ENCODE peak calls at places on chromosomes 7 and 10, in four cellular contexts. E is HepG2, W is gastrocnemius medialis, U is AG04450. J is an unnamed sample.

GRCh38 chr10:93180402-93181040 is 106.8 kb downstream of the CYP26A1 start:
- DNase-seq in E (no peak), W (no peak), U (no peak), J (no peak)

GRCh38 chr7:95470452-95470851 is 15.3 kb upstream of the ASB4 start:
- DNase-seq in E (peak; percentile 82), W (no peak), U (no peak), J (no peak)

GRCh38 chr7:117458977-117459583 is 20.7 kb upstream of the CFTR start:
- DNase-seq in E (peak; percentile 18), W (no peak), U (no peak), J (no peak)

GRCh38 chr7:118858651-118859149 is 634.2 kb downstream of the ANKRD7 start:
- DNase-seq in E (no peak), W (no peak), U (no peak), J (no peak)

GRCh38 chr10:18429335-18429734 is 222.1 kb downstream of the NSUN6 start:
- DNase-seq in E (no peak), W (no peak), U (no peak), J (no peak)

GRCh38 chr10:131645756-131646155 is 255.1 kb upstream of the PPP2R2D start:
- DNase-seq in E (no peak), W (no peak), U (no peak), J (no peak)

GRCh38 chr7:17406756-17407155 is 108.3 kb downstream of the AHR start:
- DNase-seq in E (no peak), W (no peak), U (no peak), J (no peak)

GRCh38 chr10:33216661-33217427 is 117.6 kb downstream of the NRP1 start:
- DNase-seq in E (peak; percentile 17), W (no peak), U (no peak), J (no peak)

GRCh38 chr10:47438857-47439474 is 44.9 kb downstream of the ANXA8 start:
- DNase-seq in E (peak; percentile 67), W (no peak), U (peak; percentile 38), J (no peak)

GRCh38 chr7:158828343-158829020 is 827 bp downstream of the ESYT2 start:
- DNase-seq in E (no peak), W (no peak), U (no peak), J (peak; percentile 74)

DNA sequence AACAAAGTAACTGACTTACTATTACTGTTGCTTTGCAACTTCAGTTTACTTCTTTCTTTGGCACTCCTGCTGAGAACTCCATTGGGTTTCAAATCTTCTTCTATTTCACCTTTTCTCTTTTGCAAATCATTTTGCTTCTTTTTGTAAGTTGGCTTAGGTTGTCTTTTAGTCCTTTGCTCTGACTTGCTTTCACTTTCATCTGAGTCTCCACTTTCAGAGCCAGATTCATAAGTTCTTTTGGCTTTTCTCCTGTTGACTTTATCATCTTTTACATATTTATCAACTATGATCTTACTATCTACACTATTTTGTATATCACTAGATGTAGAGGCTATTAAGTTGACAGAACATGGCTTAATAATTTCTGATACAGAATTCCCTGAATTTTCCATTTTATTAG is 73.4 kb downstream of the NRBF2 start:
- DNase-seq in E (no peak), W (no peak), U (no peak), J (no peak)
- H3K4me3 ChIP-seq in E (no peak overlapping the region), W (no peak overlapping the region), U (no peak overlapping the region), J (peak overlapping the region; percentile 35)

DNA sequence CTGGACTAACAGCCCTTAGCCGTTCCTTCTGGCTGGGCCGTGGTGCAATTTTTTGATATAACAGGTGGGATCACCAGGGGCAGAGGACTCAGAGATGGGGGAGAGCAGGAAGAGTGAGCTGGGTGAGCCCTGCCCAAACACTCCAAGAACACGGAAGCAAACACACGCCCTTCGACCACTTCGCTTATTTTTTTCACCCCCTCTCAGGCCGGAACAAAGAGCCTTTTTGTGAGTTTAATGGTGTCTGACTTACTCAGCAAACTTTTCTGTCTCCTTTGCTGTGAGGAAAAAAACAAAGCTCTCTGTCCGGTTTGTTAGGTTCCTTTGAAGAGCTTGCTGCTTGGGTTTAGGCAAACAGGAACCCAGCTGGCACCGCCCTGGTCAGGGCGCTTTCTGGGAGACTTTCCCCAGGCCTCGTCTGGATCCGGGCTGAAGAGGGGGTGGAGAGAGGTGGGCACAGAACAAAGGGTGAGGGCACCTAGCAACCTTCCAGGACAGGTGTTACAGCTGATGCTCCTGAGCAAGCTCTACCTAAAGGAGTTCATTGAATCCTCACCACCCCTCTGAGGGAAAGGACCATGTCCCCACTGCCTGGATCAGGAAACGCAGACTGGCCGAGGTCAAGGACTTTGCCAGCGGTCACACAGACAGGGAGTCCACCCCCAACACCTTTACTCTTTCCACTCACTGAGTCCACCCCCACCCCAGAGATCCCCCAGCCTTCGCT is 23.3 kb downstream of the CALML3 start:
- DNase-seq in E (peak; percentile 97), W (no peak), U (no peak), J (peak; percentile 6)
- H3K4me3 ChIP-seq in E (peak overlapping the region; percentile 38), W (peak overlapping the region; percentile 34), U (no peak overlapping the region), J (peak overlapping the region; percentile 16)

DNA sequence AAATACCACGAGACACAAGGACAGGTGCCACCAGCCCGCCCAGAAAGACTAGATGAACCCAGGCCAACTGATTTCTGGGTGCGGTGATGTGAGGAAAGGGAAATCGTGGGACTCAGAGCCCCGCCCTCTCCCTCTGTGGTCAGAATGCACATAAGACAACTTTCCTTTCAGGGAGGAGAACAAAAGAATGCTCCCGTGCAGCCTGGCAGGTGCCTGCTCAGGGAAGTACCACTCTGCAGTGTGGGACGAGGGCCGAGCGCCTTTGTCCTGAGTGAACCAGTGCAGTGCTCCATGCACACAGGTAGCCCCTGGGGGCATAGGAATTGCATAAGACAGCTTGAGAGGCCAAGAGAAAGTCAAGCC is 119.5 kb downstream of the ABLIM1 start:
- DNase-seq in E (no peak), W (no peak), U (no peak), J (no peak)
- H3K4me3 ChIP-seq in E (no peak overlapping the region), W (no peak overlapping the region), U (no peak overlapping the region), J (no peak overlapping the region)

GRCh38 chr10:5888843-5889623 is 660 bp downstream of the ANKRD16 start:
- DNase-seq in E (peak; percentile 25), W (no peak), U (no peak), J (peak; percentile 67)

GRCh38 chr10:5889624-5890518 is at the start of the genes ANKRD16 and FBH1:
- DNase-seq in E (peak; percentile 93), W (peak; percentile 98), U (peak; percentile 98), J (peak; percentile 99)

GRCh38 chr10:5888352-5888751 is 1.3 kb downstream of the ANKRD16 start:
- DNase-seq in E (peak; percentile 60), W (no peak), U (no peak), J (no peak)

GRCh38 chr10:5887029-5887428 is 2.7 kb downstream of the ANKRD16 start:
- DNase-seq in E (no peak), W (no peak), U (no peak), J (no peak)

DNA sequence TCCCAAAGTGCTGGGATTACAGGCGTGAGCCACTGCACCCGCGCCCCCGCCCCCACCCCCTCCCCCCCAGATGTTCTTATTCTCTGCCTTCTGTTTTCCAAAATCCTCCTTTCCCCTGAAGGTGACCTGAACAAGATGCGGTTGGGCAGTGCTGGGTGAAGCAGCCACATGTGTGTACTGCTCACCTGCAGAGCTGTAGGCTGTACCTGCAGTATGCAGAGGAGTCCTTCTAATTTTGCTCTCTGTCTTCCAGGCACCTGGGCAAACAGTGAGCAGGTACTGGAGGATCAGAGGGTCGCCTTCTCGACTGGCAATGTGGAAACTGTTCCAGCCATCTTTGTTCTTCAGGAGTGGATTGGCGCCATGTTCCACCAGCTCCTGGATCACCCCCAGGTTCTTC is 2.1 kb downstream of the ANKRD16 start:
- DNase-seq in E (no peak), W (no peak), U (no peak), J (peak; percentile 55)
- H3K4me3 ChIP-seq in E (no peak overlapping the region), W (no peak overlapping the region), U (peak overlapping the region; percentile 13), J (no peak overlapping the region)

GRCh38 chr10:35606423-35606822 is 1.3 kb downstream of the GJD4 start:
- DNase-seq in E (no peak), W (no peak), U (no peak), J (no peak)

GRCh38 chr10:35611750-35612149 is 6.6 kb downstream of the GJD4 start:
- DNase-seq in E (peak; percentile 20), W (no peak), U (no peak), J (no peak)

GRCh38 chr10:35605191-35605590 is at the start of gene GJD4:
- DNase-seq in E (no peak), W (no peak), U (no peak), J (no peak)

GRCh38 chr10:35608317-35608672 is 3.2 kb downstream of the GJD4 start:
- DNase-seq in E (no peak), W (no peak), U (no peak), J (no peak)

DNA sequence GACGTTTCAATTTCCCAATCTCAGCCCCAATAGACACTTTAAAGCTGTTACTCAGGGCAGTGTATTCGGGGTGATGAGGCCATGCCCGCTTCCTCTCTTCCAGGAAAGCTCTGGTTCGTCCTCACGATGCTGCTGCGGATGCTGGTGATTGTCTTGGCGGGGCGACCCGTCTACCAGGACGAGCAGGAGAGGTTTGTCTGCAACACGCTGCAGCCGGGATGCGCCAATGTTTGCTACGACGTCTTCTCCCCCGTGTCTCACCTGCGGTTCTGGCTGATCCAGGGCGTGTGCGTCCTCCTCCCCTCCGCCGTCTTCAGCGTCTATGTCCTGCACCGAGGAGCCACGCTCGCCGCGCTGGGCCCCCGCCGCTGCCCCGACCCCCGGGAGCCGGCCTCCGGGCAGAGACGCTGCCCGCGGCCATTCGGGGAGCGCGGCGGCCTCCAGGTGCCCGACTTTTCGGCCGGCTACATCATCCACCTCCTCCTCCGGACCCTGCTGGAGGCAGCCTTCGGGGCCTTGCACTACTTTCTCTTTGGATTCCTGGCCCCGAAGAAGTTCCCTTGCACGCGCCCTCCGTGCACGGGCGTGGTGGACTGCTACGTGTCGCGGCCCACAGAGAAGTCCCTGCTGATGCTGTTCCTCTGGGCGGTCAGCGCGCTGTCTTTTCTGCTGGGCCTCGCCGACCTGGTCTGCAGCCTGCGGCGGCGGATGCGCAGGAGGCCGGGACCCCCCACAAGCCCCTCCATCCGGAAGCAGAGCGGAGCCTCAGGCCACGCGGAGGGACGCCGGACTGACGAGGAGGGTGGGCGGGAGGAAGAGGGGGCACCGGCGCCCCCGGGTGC is 2.6 kb downstream of the GJD4 start:
- DNase-seq in E (no peak), W (no peak), U (no peak), J (no peak)
- H3K4me3 ChIP-seq in E (no peak overlapping the region), W (peak overlapping the region; percentile 61), U (peak overlapping the region; percentile 46), J (peak overlapping the region; percentile 51)

GRCh38 chr10:124017729-124018128 is 75.7 kb downstream of the CHST15 start:
- DNase-seq in E (no peak), W (no peak), U (no peak), J (no peak)
- H3K4me3 ChIP-seq in E (no peak overlapping the region), W (no peak overlapping the region), U (no peak overlapping the region), J (no peak overlapping the region)

J was measured in ascending aorta.